ENCODE peak calls at places on chromosomes 12 and 14, in seven cellular contexts. A, Y, B, L, J, U and H are unnamed samples.

GRCh38 chr14:101130861-101131260 is 227.3 kb upstream of the RTL1 start:
- DNase-seq in A (no peak), B (no peak), Y (no peak), U (no peak), J (no peak), L (peak; percentile 8), H (no peak)

GRCh38 chr14:103281496-103282231 is 52.4 kb upstream of the EIF5 start:
- DNase-seq in A (peak; percentile 47), L (peak; percentile 54), Y (peak; percentile 69), B (no peak), U (no peak), J (peak; percentile 60), H (peak; percentile 71)

GRCh38 chr14:61296707-61297502 is 15.8 kb upstream of the TMEM30B start:
- DNase-seq in J (peak; percentile 72), L (no peak), A (peak; percentile 43), B (no peak), U (no peak), Y (no peak), H (peak; percentile 25)

GRCh38 chr12:116736962-116737773 is 701 bp downstream of the SPRING1 start:
- DNase-seq in Y (peak; percentile 32), J (peak; percentile 37), L (no peak), A (peak; percentile 25), U (no peak), B (no peak), H (peak; percentile 35)

GRCh38 chr12:113781415-113782198 is 184.5 kb downstream of the RBM19 start:
- DNase-seq in A (no peak), Y (no peak), L (no peak), J (no peak), B (no peak), U (no peak), H (no peak)

GRCh38 chr14:56899829-56900228 is 89.5 kb upstream of the OTX2 start:
- DNase-seq in J (no peak), Y (no peak), U (no peak), L (no peak), B (no peak), A (no peak), H (no peak)

GRCh38 chr12:95611676-95612309 is 60.5 kb upstream of the USP44 start:
- DNase-seq in L (peak; percentile 47), B (no peak), J (peak; percentile 76), U (no peak), Y (no peak), A (peak; percentile 29), H (peak; percentile 29)

GRCh38 chr12:117830471-117830870 is 138.3 kb downstream of the KSR2 start:
- DNase-seq in J (no peak), L (no peak), U (no peak), A (no peak), B (no peak), Y (no peak), H (no peak)

GRCh38 chr12:132619301-132620112 is 931 bp downstream of the P2RX2 start:
- DNase-seq in J (peak; percentile 43), L (no peak), B (no peak), Y (no peak), U (peak; percentile 67), A (no peak), H (no peak)

GRCh38 chr14:20782280-20782890 is 1.3 kb downstream of the RNASE6 start:
- DNase-seq in U (no peak), B (no peak), L (no peak), A (no peak), J (no peak), Y (no peak), H (no peak)

GRCh38 chr12:34336619-34337465 is 314.5 kb downstream of the ALG10 start:
- DNase-seq in Y (no peak), B (no peak), U (no peak), L (no peak), A (peak; percentile 69), J (no peak), H (no peak)

GRCh38 chr12:94795520-94795919 is 145.2 kb upstream of the TMCC3 start:
- DNase-seq in A (peak; percentile 33), Y (no peak), J (no peak), L (no peak), B (no peak), U (no peak), H (no peak)

GRCh38 chr12:132014092-132014914 is 64.6 kb downstream of the EP400 start:
- DNase-seq in U (no peak), L (no peak), A (peak; percentile 29), B (no peak), Y (no peak), J (no peak), H (no peak)

GRCh38 chr12:19388131-19388549 is 51.2 kb upstream of the AEBP2 start:
- DNase-seq in L (no peak), A (no peak), J (no peak), B (no peak), U (no peak), Y (no peak), H (no peak)

GRCh38 chr12:104637616-104638015 is 180.9 kb downstream of the CHST11 start:
- DNase-seq in A (no peak), J (no peak), L (no peak), Y (no peak), U (no peak), B (no peak), H (no peak)